ENCODE peak calls at places on chromosomes 11 and 22, in seven cellular contexts. One of them, this sample, is unnamed.

GRCh38 chr11:121366970-121367369 is 74.4 kb downstream of the SC5D start:
- DNase-seq in CD8-positive, alpha-beta memory T cell: no peak
- DNase-seq in fibroblast of pulmonary artery: no peak
- DNase-seq in aorta: no peak
- DNase-seq in naive B cell: no peak
- DNase-seq in NCI-H146: no peak
- DNase-seq in activated CD4-positive, alpha-beta T cell treated with anti-CD3 and anti-CD28 coated beads for 48 hours: no peak
- DNase-seq in this sample: no peak

GRCh38 chr22:47169801-47170140 is 407.3 kb downstream of the TBC1D22A start:
- DNase-seq in CD8-positive, alpha-beta memory T cell: no peak
- DNase-seq in fibroblast of pulmonary artery: no peak
- DNase-seq in aorta: peak; percentile 59
- DNase-seq in naive B cell: no peak
- DNase-seq in NCI-H146: no peak
- DNase-seq in activated CD4-positive, alpha-beta T cell treated with anti-CD3 and anti-CD28 coated beads for 48 hours: no peak
- DNase-seq in this sample: no peak

GRCh38 chr11:134545521-134545920 is 133.5 kb upstream of the B3GAT1 start:
- DNase-seq in CD8-positive, alpha-beta memory T cell: no peak
- DNase-seq in fibroblast of pulmonary artery: no peak
- DNase-seq in aorta: no peak
- DNase-seq in naive B cell: no peak
- DNase-seq in NCI-H146: no peak
- DNase-seq in activated CD4-positive, alpha-beta T cell treated with anti-CD3 and anti-CD28 coated beads for 48 hours: no peak
- DNase-seq in this sample: no peak

GRCh38 chr11:62108017-62108750 is 15.6 kb upstream of the INCENP start:
- DNase-seq in CD8-positive, alpha-beta memory T cell: peak; percentile 21
- DNase-seq in fibroblast of pulmonary artery: peak; percentile 85
- DNase-seq in aorta: no peak
- DNase-seq in naive B cell: peak; percentile 65
- DNase-seq in NCI-H146: peak; percentile 69
- DNase-seq in activated CD4-positive, alpha-beta T cell treated with anti-CD3 and anti-CD28 coated beads for 48 hours: peak; percentile 30
- DNase-seq in this sample: peak; percentile 69

GRCh38 chr22:19085233-19086043 is 36.8 kb downstream of the DGCR2 start:
- DNase-seq in CD8-positive, alpha-beta memory T cell: no peak
- DNase-seq in fibroblast of pulmonary artery: peak; percentile 48
- DNase-seq in aorta: no peak
- DNase-seq in naive B cell: peak; percentile 30
- DNase-seq in NCI-H146: no peak
- DNase-seq in activated CD4-positive, alpha-beta T cell treated with anti-CD3 and anti-CD28 coated beads for 48 hours: no peak
- DNase-seq in this sample: peak; percentile 18

GRCh38 chr11:128599729-128600128 is 12.4 kb upstream of the ETS1 start:
- DNase-seq in CD8-positive, alpha-beta memory T cell: no peak
- DNase-seq in fibroblast of pulmonary artery: no peak
- DNase-seq in aorta: no peak
- DNase-seq in naive B cell: no peak
- DNase-seq in NCI-H146: no peak
- DNase-seq in activated CD4-positive, alpha-beta T cell treated with anti-CD3 and anti-CD28 coated beads for 48 hours: peak; percentile 45
- DNase-seq in this sample: no peak

GRCh38 chr11:4605057-4605456 is 3.0 kb downstream of the TRIM68 start:
- DNase-seq in CD8-positive, alpha-beta memory T cell: no peak
- DNase-seq in fibroblast of pulmonary artery: no peak
- DNase-seq in aorta: no peak
- DNase-seq in naive B cell: no peak
- DNase-seq in NCI-H146: no peak
- DNase-seq in activated CD4-positive, alpha-beta T cell treated with anti-CD3 and anti-CD28 coated beads for 48 hours: no peak
- DNase-seq in this sample: no peak

GRCh38 chr22:41863472-41863871 is 30.6 kb downstream of the SREBF2 start:
- DNase-seq in CD8-positive, alpha-beta memory T cell: no peak
- DNase-seq in fibroblast of pulmonary artery: no peak
- DNase-seq in aorta: no peak
- DNase-seq in naive B cell: no peak
- DNase-seq in NCI-H146: no peak
- DNase-seq in activated CD4-positive, alpha-beta T cell treated with anti-CD3 and anti-CD28 coated beads for 48 hours: no peak
- DNase-seq in this sample: no peak

GRCh38 chr11:103947566-103947919 is 88.9 kb upstream of the DDI1 start:
- DNase-seq in CD8-positive, alpha-beta memory T cell: no peak
- DNase-seq in fibroblast of pulmonary artery: peak; percentile 67
- DNase-seq in aorta: no peak
- DNase-seq in naive B cell: no peak
- DNase-seq in NCI-H146: no peak
- DNase-seq in activated CD4-positive, alpha-beta T cell treated with anti-CD3 and anti-CD28 coated beads for 48 hours: no peak
- DNase-seq in this sample: no peak

GRCh38 chr22:22691716-22692701 is 47.6 kb downstream of the GGTLC2 start:
- DNase-seq in CD8-positive, alpha-beta memory T cell: no peak
- DNase-seq in fibroblast of pulmonary artery: peak; percentile 61
- DNase-seq in aorta: no peak
- DNase-seq in naive B cell: no peak
- DNase-seq in NCI-H146: no peak
- DNase-seq in activated CD4-positive, alpha-beta T cell treated with anti-CD3 and anti-CD28 coated beads for 48 hours: no peak
- DNase-seq in this sample: no peak

GRCh38 chr11:30192620-30193019 is 38.2 kb upstream of the FSHB start:
- DNase-seq in CD8-positive, alpha-beta memory T cell: no peak
- DNase-seq in fibroblast of pulmonary artery: no peak
- DNase-seq in aorta: no peak
- DNase-seq in naive B cell: no peak
- DNase-seq in NCI-H146: no peak
- DNase-seq in activated CD4-positive, alpha-beta T cell treated with anti-CD3 and anti-CD28 coated beads for 48 hours: no peak
- DNase-seq in this sample: no peak

GRCh38 chr11:130765951-130766649 is 150.2 kb downstream of the SNX19 start:
- DNase-seq in CD8-positive, alpha-beta memory T cell: no peak
- DNase-seq in fibroblast of pulmonary artery: no peak
- DNase-seq in aorta: no peak
- DNase-seq in naive B cell: no peak
- DNase-seq in NCI-H146: no peak
- DNase-seq in activated CD4-positive, alpha-beta T cell treated with anti-CD3 and anti-CD28 coated beads for 48 hours: no peak
- DNase-seq in this sample: no peak

GRCh38 chr22:41366323-41367014 is 15.3 kb upstream of the TEF start:
- DNase-seq in CD8-positive, alpha-beta memory T cell: no peak
- DNase-seq in fibroblast of pulmonary artery: no peak
- DNase-seq in aorta: no peak
- DNase-seq in naive B cell: no peak
- DNase-seq in NCI-H146: no peak
- DNase-seq in activated CD4-positive, alpha-beta T cell treated with anti-CD3 and anti-CD28 coated beads for 48 hours: no peak
- DNase-seq in this sample: no peak

GRCh38 chr11:12721816-12722604 is 47.8 kb downstream of the TEAD1 start:
- DNase-seq in CD8-positive, alpha-beta memory T cell: no peak
- DNase-seq in fibroblast of pulmonary artery: no peak
- DNase-seq in aorta: no peak
- DNase-seq in naive B cell: no peak
- DNase-seq in NCI-H146: no peak
- DNase-seq in activated CD4-positive, alpha-beta T cell treated with anti-CD3 and anti-CD28 coated beads for 48 hours: no peak
- DNase-seq in this sample: no peak

GRCh38 chr11:69240332-69241074 is 53.5 kb upstream of the MYEOV start:
- DNase-seq in CD8-positive, alpha-beta memory T cell: no peak
- DNase-seq in fibroblast of pulmonary artery: peak; percentile 35
- DNase-seq in aorta: peak; percentile 41
- DNase-seq in naive B cell: no peak
- DNase-seq in NCI-H146: no peak
- DNase-seq in activated CD4-positive, alpha-beta T cell treated with anti-CD3 and anti-CD28 coated beads for 48 hours: peak; percentile 29
- DNase-seq in this sample: no peak

GRCh38 chr11:78158987-78159662 is 19.7 kb upstream of the ALG8 start:
- DNase-seq in CD8-positive, alpha-beta memory T cell: no peak
- DNase-seq in fibroblast of pulmonary artery: no peak
- DNase-seq in aorta: no peak
- DNase-seq in naive B cell: no peak
- DNase-seq in NCI-H146: no peak
- DNase-seq in activated CD4-positive, alpha-beta T cell treated with anti-CD3 and anti-CD28 coated beads for 48 hours: no peak
- DNase-seq in this sample: no peak

GRCh38 chr11:114359342-114359741 is 41.0 kb downstream of the C11orf71 start:
- DNase-seq in CD8-positive, alpha-beta memory T cell: no peak
- DNase-seq in fibroblast of pulmonary artery: peak; percentile 38
- DNase-seq in aorta: no peak
- DNase-seq in naive B cell: no peak
- DNase-seq in NCI-H146: no peak
- DNase-seq in activated CD4-positive, alpha-beta T cell treated with anti-CD3 and anti-CD28 coated beads for 48 hours: no peak
- DNase-seq in this sample: no peak

GRCh38 chr11:73189315-73189714 is 28.8 kb upstream of the P2RY2 start:
- DNase-seq in CD8-positive, alpha-beta memory T cell: no peak
- DNase-seq in fibroblast of pulmonary artery: no peak
- DNase-seq in aorta: no peak
- DNase-seq in naive B cell: peak; percentile 88
- DNase-seq in NCI-H146: no peak
- DNase-seq in activated CD4-positive, alpha-beta T cell treated with anti-CD3 and anti-CD28 coated beads for 48 hours: no peak
- DNase-seq in this sample: no peak

This sample was measured in SK-N-DZ.